ENCODE peak calls at places on chromosomes 7 and 10, in five cellular contexts. Y is transverse colon, E is K562, O is stomach, X is SK-N-SH. N is an unnamed sample.

GRCh38 chr10:58240531-58240930 is 27.2 kb downstream of the IPMK start:
- DNase-seq in Y (no peak), E (no peak), O (no peak), X (no peak), N (no peak)

GRCh38 chr10:63707254-63707910 is 186.2 kb downstream of the REEP3 start:
- DNase-seq in Y (no peak), E (peak), O (no peak), X (no peak), N (no peak)

GRCh38 chr10:100774223-100774622 is 28.8 kb downstream of the PAX2 start:
- DNase-seq in Y (no peak), E (no peak), O (no peak), X (no peak), N (peak)

GRCh38 chr10:117503170-117503885 is 39.2 kb upstream of the EMX2 start:
- DNase-seq in Y (no peak), E (no peak), O (no peak), X (peak), N (peak)

GRCh38 chr10:44809652-44810051 is 101.5 kb upstream of the TMEM72 start:
- DNase-seq in Y (no peak), E (no peak), O (no peak), X (no peak), N (no peak)

GRCh38 chr7:115274-115911 is 77.0 kb upstream of the FAM20C start:
- DNase-seq in Y (no peak), E (no peak), O (no peak), X (no peak), N (peak)

GRCh38 chr10:33196710-33197406 is 137.6 kb downstream of the NRP1 start:
- DNase-seq in Y (peak), E (no peak), O (peak), X (no peak), N (no peak)

GRCh38 chr7:105759670-105760548 is 116.5 kb downstream of the ATXN7L1 start:
- DNase-seq in Y (peak), E (peak), O (peak), X (peak), N (peak)

GRCh38 chr10:43203491-43204393 is 63.1 kb downstream of the RASGEF1A start:
- DNase-seq in Y (no peak), E (peak), O (peak), X (peak), N (peak)

GRCh38 chr7:101519324-101520017 is 109.6 kb downstream of the MYL10 start:
- DNase-seq in Y (no peak), E (no peak), O (no peak), X (no peak), N (no peak)

GRCh38 chr7:120691915-120692314 is 166.0 kb downstream of the TSPAN12 start:
- DNase-seq in Y (no peak), E (no peak), O (no peak), X (no peak), N (no peak)

GRCh38 chr10:5952731-5953385 is 24.5 kb downstream of the IL15RA start:
- DNase-seq in Y (no peak), E (no peak), O (no peak), X (no peak), N (peak)

GRCh38 chr7:25752967-25753791 is 398.8 kb upstream of the NFE2L3 start:
- DNase-seq in Y (no peak), E (no peak), O (no peak), X (no peak), N (no peak)

GRCh38 chr10:104334561-104334960 is 3.7 kb downstream of the ITPRIP start:
- DNase-seq in Y (no peak), E (no peak), O (no peak), X (no peak), N (peak)

GRCh38 chr10:89206402-89207180 is 526 bp downstream of the CH25H start:
- DNase-seq in Y (peak), E (no peak), O (peak), X (peak), N (peak)

GRCh38 chr7:76423666-76424412 is 911 bp upstream of the ZP3 start:
- DNase-seq in Y (no peak), E (no peak), O (no peak), X (no peak), N (no peak)

GRCh38 chr10:78552261-78552811 is 516.4 kb upstream of the ZMIZ1 start:
- DNase-seq in Y (peak), E (no peak), O (no peak), X (no peak), N (peak)

GRCh38 chr10:60732240-60733188 is 45.8 kb upstream of the CDK1 start:
- DNase-seq in Y (peak), E (no peak), O (peak), X (no peak), N (peak)

GRCh38 chr10:127527891-127528290 is 21.2 kb upstream of the NPS start:
- DNase-seq in Y (no peak), E (no peak), O (no peak), X (no peak), N (no peak)

GRCh38 chr7:157601530-157601929 is 264.7 kb downstream of the DNAJB6 start:
- DNase-seq in Y (no peak), E (no peak), O (no peak), X (no peak), N (peak)

GRCh38 chr7:102268635-102269034 is 18.0 kb upstream of the SH2B2 start:
- DNase-seq in Y (no peak), E (peak), O (no peak), X (no peak), N (no peak)

GRCh38 chr7:119896386-119896785 is 376.6 kb upstream of the KCND2 start:
- DNase-seq in Y (no peak), E (no peak), O (no peak), X (no peak), N (no peak)

GRCh38 chr10:27601519-27601918 is 97.4 kb downstream of the RAB18 start:
- DNase-seq in Y (no peak), E (no peak), O (no peak), X (no peak), N (no peak)

GRCh38 chr7:63925626-63926460 is 72.8 kb upstream of the ZNF722 start:
- DNase-seq in Y (peak), E (peak), O (peak), X (peak), N (peak)

GRCh38 chr10:78336402-78336791 is 302.7 kb downstream of the RPS24 start:
- DNase-seq in Y (no peak), E (no peak), O (peak), X (no peak), N (no peak)

GRCh38 chr10:12195281-12195602 is 449 bp downstream of the NUDT5 start:
- DNase-seq in Y (no peak), E (no peak), O (no peak), X (no peak), N (no peak)

GRCh38 chr10:78634389-78634815 is 434.4 kb upstream of the ZMIZ1 start:
- DNase-seq in Y (no peak), E (no peak), O (no peak), X (peak), N (no peak)

GRCh38 chr7:2787251-2787968 is 56.7 kb downstream of the GNA12 start:
- DNase-seq in Y (no peak), E (no peak), O (no peak), X (no peak), N (no peak)

GRCh38 chr7:142908921-142909870 is 23.7 kb upstream of the TRPV6 start:
- DNase-seq in Y (no peak), E (peak), O (peak), X (peak), N (no peak)

GRCh38 chr7:102432476-102433318 is 678 bp upstream of the ORAI2 start:
- DNase-seq in Y (peak), E (peak), O (no peak), X (no peak), N (no peak)

GRCh38 chr7:1939434-1940401 is 269.6 kb downstream of the ELFN1 start:
- DNase-seq in Y (no peak), E (peak), O (no peak), X (no peak), N (no peak)

GRCh38 chr10:129541748-129542487 is 74.9 kb downstream of the MGMT start:
- DNase-seq in Y (no peak), E (no peak), O (no peak), X (no peak), N (no peak)

GRCh38 chr7:387132-388022 is 97.4 kb downstream of the FOXL3 start:
- DNase-seq in Y (peak), E (no peak), O (peak), X (no peak), N (no peak)

GRCh38 chr7:47582748-47583740 is 1.1 kb upstream of the TNS3 start:
- DNase-seq in Y (no peak), E (no peak), O (no peak), X (no peak), N (peak)

GRCh38 chr10:68348265-68348741 is 15.6 kb upstream of the PBLD start:
- DNase-seq in Y (peak), E (peak), O (peak), X (peak), N (no peak)

GRCh38 chr10:81108516-81109199 is 571.0 kb downstream of the SH2D4B start:
- DNase-seq in Y (peak), E (no peak), O (no peak), X (no peak), N (no peak)

GRCh38 chr10:106175760-106176377 is 988.6 kb downstream of the SORCS1 start:
- DNase-seq in Y (no peak), E (peak), O (no peak), X (no peak), N (no peak)

GRCh38 chr10:25226775-25227682 is 52.2 kb downstream of the GPR158 start:
- DNase-seq in Y (peak), E (peak), O (peak), X (peak), N (no peak)

GRCh38 chr10:124029559-124029958 is 63.8 kb downstream of the CHST15 start:
- DNase-seq in Y (no peak), E (no peak), O (no peak), X (no peak), N (no peak)

GRCh38 chr10:124027306-124028050 is 65.9 kb downstream of the CHST15 start:
- DNase-seq in Y (no peak), E (no peak), O (no peak), X (no peak), N (no peak)

GRCh38 chr10:124030711-124031110 is 62.7 kb downstream of the CHST15 start:
- DNase-seq in Y (no peak), E (no peak), O (no peak), X (no peak), N (no peak)

GRCh38 chr10:124030061-124030460 is 63.3 kb downstream of the CHST15 start:
- DNase-seq in Y (no peak), E (no peak), O (no peak), X (no peak), N (no peak)

DNA sequence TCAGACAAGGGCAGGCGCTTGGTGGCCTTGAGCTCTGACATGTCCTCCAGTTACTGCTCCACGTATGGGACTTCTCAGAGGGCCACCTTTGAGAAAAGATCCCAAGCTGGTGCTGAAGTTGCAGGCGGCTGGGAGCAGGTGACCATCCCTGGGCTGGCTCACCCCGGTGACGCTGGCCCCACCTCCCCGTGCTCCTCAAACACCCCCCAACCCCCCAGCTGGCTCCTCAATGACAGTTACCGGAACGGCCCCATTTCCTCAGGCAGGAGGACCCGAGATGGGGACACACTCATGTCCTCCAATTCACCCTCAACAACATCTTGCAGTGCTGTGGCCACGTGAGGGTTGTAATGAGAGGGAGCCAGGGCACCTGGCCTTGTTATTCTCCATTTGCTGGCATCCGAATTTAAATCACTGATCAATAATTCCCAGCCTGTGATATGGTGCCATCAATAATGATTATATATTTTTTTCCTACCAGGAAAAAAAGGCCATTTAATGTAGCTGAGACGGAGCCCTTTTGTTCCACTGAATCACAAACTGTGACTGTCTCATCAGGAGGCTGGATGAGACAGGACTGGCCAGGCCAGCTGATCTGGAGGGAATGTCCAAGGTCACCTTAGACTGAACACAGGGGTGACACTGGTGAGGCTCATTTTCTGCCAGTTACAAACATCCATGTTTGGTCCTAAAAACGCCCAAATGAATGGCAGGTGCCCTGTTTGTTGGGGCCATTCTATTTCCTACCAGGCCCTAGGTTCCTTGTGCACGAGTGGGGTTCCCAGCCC is 64.5 kb downstream of the CHST15 start:
- DNase-seq in Y (no peak), E (no peak), O (no peak), X (no peak), N (no peak)
- H3K27ac ChIP-seq in Y (no peak), E (no peak), O (no peak), X (no peak), N (no peak)

DNA sequence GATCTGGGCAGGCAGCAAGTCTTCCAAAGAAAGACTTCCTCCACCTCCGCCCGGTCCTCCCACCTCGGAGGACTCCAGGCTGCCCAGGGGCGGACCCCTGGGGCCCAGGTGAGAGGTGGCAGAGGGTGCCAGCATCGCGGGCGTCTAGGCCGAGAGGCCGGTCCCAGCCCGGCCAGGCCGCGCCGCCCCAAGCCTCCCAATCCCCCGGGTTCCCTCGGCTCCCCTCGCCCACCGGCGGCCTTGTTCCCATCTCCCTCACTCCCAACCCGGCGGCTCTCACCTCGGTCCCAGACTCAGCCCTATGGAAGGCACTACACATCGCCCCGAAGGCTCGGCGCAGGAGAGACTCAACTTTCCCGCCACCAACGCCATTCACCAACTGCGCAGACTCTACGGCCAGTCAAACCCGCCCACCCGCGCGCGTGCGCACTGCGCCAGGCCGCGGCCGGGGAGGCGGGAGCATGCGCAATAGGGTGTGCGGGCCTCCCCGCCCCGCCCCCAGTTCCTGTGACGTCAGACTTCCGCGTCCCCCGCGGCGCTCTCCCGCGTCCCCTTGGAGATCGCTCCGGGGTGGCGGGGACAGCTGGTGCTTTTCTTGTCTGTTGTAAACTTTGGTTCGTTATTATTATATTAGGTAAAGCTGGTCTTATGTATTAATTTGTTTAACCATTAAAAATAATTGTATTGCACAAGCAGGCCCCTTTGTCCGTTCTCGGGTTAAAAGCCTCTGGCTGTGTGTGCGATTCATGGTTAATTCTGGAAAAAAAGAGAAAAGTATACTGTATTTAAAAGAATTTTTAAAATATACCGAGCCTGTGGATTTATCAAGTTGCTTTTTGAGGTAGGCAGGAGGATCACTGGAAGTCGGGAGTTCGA is at the start of gene XRCC2:
- DNase-seq in Y (peak), E (peak), O (peak), X (peak), N (peak)
- TF ChIP-seq EP300 in Y (no peak), E (peak), O (no peak), X (peak), N (peak)

GRCh38 chr7:12174931-12175330 is 36.2 kb upstream of the TMEM106B start:
- DNase-seq in Y (no peak), E (no peak), O (no peak), X (no peak), N (no peak)
- H3K27ac ChIP-seq in Y (no peak), E (no peak), O (no peak), X (no peak), N (no peak)

DNA sequence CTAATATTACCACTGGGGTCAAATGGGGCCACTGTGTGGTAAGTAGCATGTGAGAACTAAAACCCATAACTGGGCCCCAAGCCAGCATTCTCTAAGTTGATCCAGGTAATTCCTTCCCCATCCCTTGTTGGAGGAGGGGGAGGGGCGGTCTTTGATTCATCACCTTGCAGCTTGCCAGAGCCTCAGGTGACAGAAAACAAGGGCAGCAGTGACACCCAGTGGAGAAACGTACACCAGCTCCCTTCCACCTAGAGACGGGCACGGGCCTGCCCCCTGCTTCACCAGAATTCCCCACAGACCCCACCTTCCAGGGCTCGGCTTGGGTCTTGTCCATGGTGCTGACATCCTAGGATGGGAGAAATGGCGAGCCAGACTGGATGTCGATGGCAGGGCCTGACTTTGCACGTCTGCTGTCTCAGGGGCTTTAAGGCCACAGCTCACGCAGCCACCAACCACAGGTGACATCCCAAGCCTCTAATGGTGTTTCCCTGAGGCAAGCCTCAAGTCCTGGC is 102.0 kb downstream of the STRA8 start:
- DNase-seq in Y (peak), E (peak), O (peak), X (peak), N (no peak)
- TF ChIP-seq EP300 in Y (no peak), E (no peak), O (no peak), X (no peak), N (no peak)

GRCh38 chr10:18601321-18601720 is 50.1 kb downstream of the NSUN6 start:
- DNase-seq in Y (no peak), E (no peak), O (no peak), X (no peak), N (no peak)
- H3K27ac ChIP-seq in Y (no peak), E (no peak), O (no peak), X (no peak), N (no peak)

N was measured in sigmoid colon.